ENCODE peak calls at places on chromosomes 1 and 21, in five cellular contexts. One of them, this sample, is unnamed.

GRCh38 chr1:239868117-239868516 is 223.6 kb upstream of the FMN2 start:
- DNase-seq in stimulated activated CD8-positive, alpha-beta memory T cell treated with anti-CD3 and anti-CD28 coated beads, Interleukin-15, amount 100 ng/mL, for 1 hour: no peak
- DNase-seq in GM23248: no peak
- DNase-seq in esophagus squamous epithelium: no peak
- DNase-seq in bronchial epithelial cell: no peak
- DNase-seq in this sample: no peak

GRCh38 chr1:231827337-231828105 is 200.9 kb downstream of the DISC1 start:
- DNase-seq in stimulated activated CD8-positive, alpha-beta memory T cell treated with anti-CD3 and anti-CD28 coated beads, Interleukin-15, amount 100 ng/mL, for 1 hour: no peak
- DNase-seq in GM23248: peak
- DNase-seq in esophagus squamous epithelium: no peak
- DNase-seq in bronchial epithelial cell: peak
- DNase-seq in this sample: no peak

GRCh38 chr1:12159826-12160225 is 7.0 kb upstream of the TNFRSF1B start:
- DNase-seq in stimulated activated CD8-positive, alpha-beta memory T cell treated with anti-CD3 and anti-CD28 coated beads, Interleukin-15, amount 100 ng/mL, for 1 hour: no peak
- DNase-seq in GM23248: no peak
- DNase-seq in esophagus squamous epithelium: no peak
- DNase-seq in bronchial epithelial cell: peak
- DNase-seq in this sample: no peak

GRCh38 chr21:41895643-41896493 is 16.7 kb upstream of the PRDM15 start:
- DNase-seq in stimulated activated CD8-positive, alpha-beta memory T cell treated with anti-CD3 and anti-CD28 coated beads, Interleukin-15, amount 100 ng/mL, for 1 hour: peak
- DNase-seq in GM23248: no peak
- DNase-seq in esophagus squamous epithelium: no peak
- DNase-seq in bronchial epithelial cell: no peak
- DNase-seq in this sample: no peak

GRCh38 chr1:180580237-180580636 is 21.5 kb downstream of the OVAAL start:
- DNase-seq in stimulated activated CD8-positive, alpha-beta memory T cell treated with anti-CD3 and anti-CD28 coated beads, Interleukin-15, amount 100 ng/mL, for 1 hour: no peak
- DNase-seq in GM23248: peak
- DNase-seq in esophagus squamous epithelium: no peak
- DNase-seq in bronchial epithelial cell: peak
- DNase-seq in this sample: no peak

GRCh38 chr1:213067366-213067765 is 16.3 kb downstream of the RPS6KC1 start:
- DNase-seq in stimulated activated CD8-positive, alpha-beta memory T cell treated with anti-CD3 and anti-CD28 coated beads, Interleukin-15, amount 100 ng/mL, for 1 hour: no peak
- DNase-seq in GM23248: peak
- DNase-seq in esophagus squamous epithelium: no peak
- DNase-seq in bronchial epithelial cell: no peak
- DNase-seq in this sample: no peak

GRCh38 chr1:62391369-62391971 is 45.4 kb upstream of the USP1 start:
- DNase-seq in stimulated activated CD8-positive, alpha-beta memory T cell treated with anti-CD3 and anti-CD28 coated beads, Interleukin-15, amount 100 ng/mL, for 1 hour: no peak
- DNase-seq in GM23248: peak
- DNase-seq in esophagus squamous epithelium: no peak
- DNase-seq in bronchial epithelial cell: peak
- DNase-seq in this sample: no peak

GRCh38 chr1:227273557-227273956 is 44.7 kb downstream of the CDC42BPA start:
- DNase-seq in stimulated activated CD8-positive, alpha-beta memory T cell treated with anti-CD3 and anti-CD28 coated beads, Interleukin-15, amount 100 ng/mL, for 1 hour: no peak
- DNase-seq in GM23248: peak
- DNase-seq in esophagus squamous epithelium: no peak
- DNase-seq in bronchial epithelial cell: peak
- DNase-seq in this sample: no peak

GRCh38 chr21:18298228-18298627 is 53.6 kb downstream of the CHODL start:
- DNase-seq in stimulated activated CD8-positive, alpha-beta memory T cell treated with anti-CD3 and anti-CD28 coated beads, Interleukin-15, amount 100 ng/mL, for 1 hour: no peak
- DNase-seq in GM23248: no peak
- DNase-seq in esophagus squamous epithelium: no peak
- DNase-seq in bronchial epithelial cell: no peak
- DNase-seq in this sample: no peak

GRCh38 chr1:111603979-111604378 is 15.6 kb upstream of the RAP1A start:
- DNase-seq in stimulated activated CD8-positive, alpha-beta memory T cell treated with anti-CD3 and anti-CD28 coated beads, Interleukin-15, amount 100 ng/mL, for 1 hour: peak
- DNase-seq in GM23248: no peak
- DNase-seq in esophagus squamous epithelium: peak
- DNase-seq in bronchial epithelial cell: no peak
- DNase-seq in this sample: peak

GRCh38 chr1:48027533-48027835 is 30.3 kb upstream of the TRABD2B start:
- DNase-seq in stimulated activated CD8-positive, alpha-beta memory T cell treated with anti-CD3 and anti-CD28 coated beads, Interleukin-15, amount 100 ng/mL, for 1 hour: no peak
- DNase-seq in GM23248: no peak
- DNase-seq in esophagus squamous epithelium: no peak
- DNase-seq in bronchial epithelial cell: no peak
- DNase-seq in this sample: no peak

GRCh38 chr1:113976609-113977278 is 2.5 kb upstream of the OLFML3 start:
- DNase-seq in stimulated activated CD8-positive, alpha-beta memory T cell treated with anti-CD3 and anti-CD28 coated beads, Interleukin-15, amount 100 ng/mL, for 1 hour: no peak
- DNase-seq in GM23248: peak
- DNase-seq in esophagus squamous epithelium: no peak
- DNase-seq in bronchial epithelial cell: peak
- DNase-seq in this sample: no peak

GRCh38 chr1:21700094-21700493 is 30.9 kb upstream of the RAP1GAP start:
- DNase-seq in stimulated activated CD8-positive, alpha-beta memory T cell treated with anti-CD3 and anti-CD28 coated beads, Interleukin-15, amount 100 ng/mL, for 1 hour: no peak
- DNase-seq in GM23248: no peak
- DNase-seq in esophagus squamous epithelium: no peak
- DNase-seq in bronchial epithelial cell: no peak
- DNase-seq in this sample: no peak

GRCh38 chr1:228538831-228539230 is 51.6 kb downstream of the RNF187 start:
- DNase-seq in stimulated activated CD8-positive, alpha-beta memory T cell treated with anti-CD3 and anti-CD28 coated beads, Interleukin-15, amount 100 ng/mL, for 1 hour: no peak
- DNase-seq in GM23248: no peak
- DNase-seq in esophagus squamous epithelium: no peak
- DNase-seq in bronchial epithelial cell: no peak
- DNase-seq in this sample: no peak

This sample was measured in stimulated activated effector memory CD8-positive, alpha-beta T cell treated with anti-CD3 and anti-CD28 coated beads, Interleukin-12 subunit alpha, Interleukin-12 subunit beta, amount 100 ng/mL, for 72 hours.